ENCODE peak calls at places on chromosomes 3 and 15, in nine cellular contexts. O, S, X, L, N, A, Q, B and F are unnamed samples.

GRCh38 chr3:128066111-128066510 is 13.9 kb downstream of the SEC61A1 start:
- DNase-seq in O (no peak), S (no peak), X (no peak), L (no peak), N (no peak), A (no peak), Q (no peak), B (no peak), F (no peak)

GRCh38 chr15:85125056-85125661 is 143.5 kb downstream of the PDE8A start:
- DNase-seq in O (no peak), S (no peak), X (no peak), L (no peak), N (no peak), A (peak), Q (no peak), B (peak), F (no peak)

GRCh38 chr15:37891754-37892368 is 42.6 kb upstream of the TMCO5A start:
- DNase-seq in O (no peak), S (no peak), X (no peak), L (no peak), N (peak), A (peak), Q (no peak), B (peak), F (no peak)

GRCh38 chr15:50128266-50128665 is 9.2 kb upstream of the ATP8B4 start:
- DNase-seq in O (no peak), S (no peak), X (no peak), L (no peak), N (no peak), A (no peak), Q (no peak), B (no peak), F (no peak)

GRCh38 chr3:191192941-191193340 is 6.1 kb upstream of the OSTN start:
- DNase-seq in O (no peak), S (no peak), X (no peak), L (no peak), N (no peak), A (no peak), Q (no peak), B (no peak), F (no peak)

GRCh38 chr15:101118615-101119014 is 133.2 kb downstream of the CHSY1 start:
- DNase-seq in O (no peak), S (no peak), X (no peak), L (no peak), N (no peak), A (no peak), Q (no peak), B (no peak), F (no peak)

GRCh38 chr3:98577178-98577895 is 16.1 kb downstream of the CPOX start:
- DNase-seq in O (no peak), S (no peak), X (no peak), L (no peak), N (no peak), A (no peak), Q (no peak), B (peak), F (no peak)

GRCh38 chr15:85482896-85483295 is 102.5 kb downstream of the AKAP13 start:
- DNase-seq in O (no peak), S (no peak), X (no peak), L (no peak), N (no peak), A (peak), Q (no peak), B (peak), F (no peak)

GRCh38 chr3:16374047-16375019 is 109.3 kb downstream of the OXNAD1 start:
- DNase-seq in O (no peak), S (no peak), X (no peak), L (no peak), N (no peak), A (no peak), Q (peak), B (no peak), F (no peak)